ENCODE peak calls at places on chromosomes 12 and 14, in eight cellular contexts. N, S, G, Y, K, O, W and A are unnamed samples. For H3K4me1, the result is how much of the 10 kb centered on the place peaks cover.

GRCh38 chr12:124100572-124101178 is 127.7 kb downstream of the ZNF664 start:
- DNase-seq in N (no peak), S (no peak), G (no peak), Y (no peak), K (no peak), O (no peak), W (no peak), A (no peak)

GRCh38 chr12:49296836-49297694 is 2.1 kb downstream of the PRPH start:
- DNase-seq in N (no peak), S (no peak), G (peak), Y (no peak), K (peak), O (no peak), W (no peak), A (no peak)

GRCh38 chr14:20823859-20824258 is 21.2 kb upstream of the RNASE1 start:
- DNase-seq in N (no peak), S (no peak), G (no peak), Y (no peak), K (no peak), O (no peak), W (no peak), A (no peak)

GRCh38 chr14:92686411-92686762 is 62.0 kb downstream of the LGMN start:
- DNase-seq in N (no peak), S (no peak), G (no peak), Y (no peak), K (no peak), O (no peak), W (no peak), A (no peak)

GRCh38 chr12:58419905-58420304 is 478.5 kb downstream of the ATP23 start:
- DNase-seq in N (no peak), S (peak), G (no peak), Y (no peak), K (no peak), O (no peak), W (no peak), A (no peak)

GRCh38 chr12:116964004-116964739 is 53.4 kb downstream of the FBXW8 start:
- DNase-seq in N (no peak), S (peak), G (no peak), Y (no peak), K (no peak), O (no peak), W (no peak), A (no peak)

GRCh38 chr14:56325251-56325839 is 207.1 kb downstream of the PELI2 start:
- DNase-seq in N (no peak), S (peak), G (no peak), Y (no peak), K (no peak), O (no peak), W (no peak), A (no peak)

GRCh38 chr14:35201066-35201465 is 78.7 kb downstream of the PRORP start:
- DNase-seq in N (no peak), S (no peak), G (no peak), Y (no peak), K (no peak), O (no peak), W (no peak), A (no peak)

GRCh38 chr14:54278665-54279295 is 118.0 kb upstream of the CDKN3 start:
- DNase-seq in N (no peak), S (no peak), G (no peak), Y (no peak), K (no peak), O (no peak), W (no peak), A (no peak)

GRCh38 chr12:67710582-67710981 is 62.0 kb downstream of the DYRK2 start:
- DNase-seq in N (no peak), S (peak), G (peak), Y (no peak), K (no peak), O (no peak), W (no peak), A (no peak)

GRCh38 chr12:18849080-18849479 is 111.2 kb downstream of the CAPZA3 start:
- DNase-seq in N (no peak), S (peak), G (peak), Y (no peak), K (peak), O (no peak), W (no peak), A (no peak)

GRCh38 chr12:11836282-11836963 is 186.9 kb downstream of the ETV6 start:
- DNase-seq in N (no peak), S (no peak), G (no peak), Y (no peak), K (no peak), O (peak), W (no peak), A (no peak)

GRCh38 chr12:53225635-53226424 is 6.2 kb downstream of the RARG start:
- DNase-seq in N (no peak), S (no peak), G (no peak), Y (no peak), K (no peak), O (no peak), W (no peak), A (no peak)

GRCh38 chr12:113533842-113534375 is 62.2 kb upstream of the LHX5 start:
- DNase-seq in N (no peak), S (no peak), G (no peak), Y (no peak), K (no peak), O (no peak), W (no peak), A (no peak)

GRCh38 chr14:60805881-60806569 is 71.5 kb downstream of the MNAT1 start:
- DNase-seq in N (no peak), S (peak), G (no peak), Y (no peak), K (no peak), O (no peak), W (no peak), A (no peak)

GRCh38 chr12:30813741-30814687 is 59.3 kb upstream of the CAPRIN2 start:
- DNase-seq in N (no peak), S (peak), G (no peak), Y (no peak), K (no peak), O (no peak), W (no peak), A (no peak)

GRCh38 chr12:28108599-28108998 is 81.7 kb upstream of the CCDC91 start:
- DNase-seq in N (no peak), S (no peak), G (no peak), Y (no peak), K (no peak), O (no peak), W (no peak), A (no peak)

GRCh38 chr12:56518570-56518969 is 3.0 kb upstream of the RBMS2 start:
- DNase-seq in N (no peak), S (peak), G (peak), Y (no peak), K (no peak), O (no peak), W (no peak), A (no peak)

GRCh38 chr12:25151476-25151875 is 43.5 kb downstream of the DNAI7 start:
- DNase-seq in N (no peak), S (peak), G (peak), Y (peak), K (no peak), O (no peak), W (peak), A (no peak)

GRCh38 chr12:12804011-12804410 is 9.1 kb upstream of the DDX47 start:
- DNase-seq in N (no peak), S (peak), G (peak), Y (no peak), K (no peak), O (no peak), W (no peak), A (no peak)

GRCh38 chr14:97025722-97026121 is 228.5 kb downstream of the VRK1 start:
- DNase-seq in N (no peak), S (no peak), G (no peak), Y (no peak), K (no peak), O (no peak), W (no peak), A (no peak)

GRCh38 chr12:3896851-3897351 is 23.7 kb upstream of the PARP11 start:
- DNase-seq in N (no peak), S (no peak), G (no peak), Y (no peak), K (no peak), O (no peak), W (no peak), A (no peak)

GRCh38 chr12:4432878-4433820 is 12.5 kb downstream of the FGF6 start:
- DNase-seq in N (no peak), S (no peak), G (no peak), Y (no peak), K (no peak), O (no peak), W (no peak), A (no peak)

GRCh38 chr12:58443273-58443980 is 476.9 kb downstream of the LRIG3 start:
- DNase-seq in N (no peak), S (peak), G (peak), Y (no peak), K (peak), O (no peak), W (no peak), A (no peak)

GRCh38 chr14:75877884-75878283 is 103.9 kb downstream of the TGFB3 start:
- DNase-seq in N (no peak), S (no peak), G (no peak), Y (no peak), K (no peak), O (no peak), W (no peak), A (no peak)

GRCh38 chr12:1488908-1489381 is 105.4 kb downstream of the FBXL14 start:
- DNase-seq in N (no peak), S (peak), G (no peak), Y (no peak), K (no peak), O (no peak), W (no peak), A (no peak)

GRCh38 chr14:99672506-99673327 is 11.4 kb upstream of the CYP46A1 start:
- DNase-seq in N (no peak), S (no peak), G (no peak), Y (no peak), K (no peak), O (no peak), W (no peak), A (no peak)

GRCh38 chr12:44677724-44678123 is 198.4 kb downstream of the NELL2 start:
- DNase-seq in N (no peak), S (no peak), G (no peak), Y (no peak), K (no peak), O (no peak), W (no peak), A (no peak)

GRCh38 chr12:56630180-56630632 is at the start of gene BAZ2A:
- DNase-seq in N (peak), S (peak), G (peak), Y (peak), K (peak), O (peak), W (peak), A (peak)

GRCh38 chr12:57459750-57460400 is at the start of gene GLI1:
- DNase-seq in N (no peak), S (peak), G (peak), Y (no peak), K (no peak), O (peak), W (no peak), A (no peak)

GRCh38 chr12:124646385-124647230 is 79.2 kb upstream of the NCOR2 start:
- DNase-seq in N (no peak), S (no peak), G (no peak), Y (no peak), K (no peak), O (no peak), W (no peak), A (no peak)

GRCh38 chr12:66600805-66601392 is 78.0 kb downstream of the GRIP1 start:
- DNase-seq in N (no peak), S (no peak), G (no peak), Y (no peak), K (no peak), O (no peak), W (no peak), A (no peak)

GRCh38 chr12:121805171-121805687 is 1.4 kb downstream of the SETD1B start:
- DNase-seq in N (no peak), S (no peak), G (peak), Y (no peak), K (no peak), O (no peak), W (no peak), A (peak)

GRCh38 chr12:43742106-43742505 is 16.5 kb downstream of the PUS7L start:
- DNase-seq in N (no peak), S (peak), G (no peak), Y (no peak), K (no peak), O (no peak), W (no peak), A (no peak)

GRCh38 chr12:106065506-106065905 is 73.2 kb downstream of the NUAK1 start:
- DNase-seq in N (no peak), S (no peak), G (no peak), Y (no peak), K (no peak), O (no peak), W (no peak), A (no peak)

GRCh38 chr14:87944987-87945604 is 47.9 kb downstream of the GALC start:
- DNase-seq in N (no peak), S (peak), G (peak), Y (no peak), K (peak), O (no peak), W (no peak), A (no peak)

GRCh38 chr14:100309028-100309718 is 2.9 kb upstream of the SLC25A29 start:
- DNase-seq in N (no peak), S (no peak), G (no peak), Y (no peak), K (no peak), O (no peak), W (no peak), A (no peak)

GRCh38 chr12:25839470-25839869 is 119.0 kb upstream of the RASSF8 start:
- DNase-seq in N (no peak), S (peak), G (peak), Y (no peak), K (no peak), O (no peak), W (no peak), A (no peak)

GRCh38 chr12:32264995-32265394 is 134.4 kb upstream of the FGD4 start:
- DNase-seq in N (no peak), S (peak), G (no peak), Y (no peak), K (no peak), O (peak), W (peak), A (no peak)

GRCh38 chr12:92506891-92507290 is 195.9 kb upstream of the PLEKHG7 start:
- DNase-seq in N (no peak), S (no peak), G (no peak), Y (no peak), K (no peak), O (no peak), W (no peak), A (no peak)

GRCh38 chr12:92506460-92506859 is 196.3 kb upstream of the PLEKHG7 start:
- DNase-seq in N (no peak), S (no peak), G (no peak), Y (no peak), K (no peak), O (no peak), W (no peak), A (no peak)

GRCh38 chr12:92503977-92504966 is 198.5 kb upstream of the PLEKHG7 start:
- DNase-seq in N (no peak), S (no peak), G (no peak), Y (peak), K (no peak), O (no peak), W (peak), A (peak)

GRCh38 chr12:92503029-92503931 is 199.5 kb upstream of the PLEKHG7 start:
- DNase-seq in N (no peak), S (no peak), G (no peak), Y (peak), K (no peak), O (no peak), W (peak), A (no peak)

GRCh38 chr12:92505373-92506340 is 197.1 kb upstream of the PLEKHG7 start:
- DNase-seq in N (no peak), S (peak), G (no peak), Y (peak), K (no peak), O (peak), W (peak), A (peak)
- TF ChIP-seq POLR2A in N (no peak), S (no peak), G (no peak), Y (no peak), K (no peak), O (no peak), W (no peak), A (no peak)

DNA sequence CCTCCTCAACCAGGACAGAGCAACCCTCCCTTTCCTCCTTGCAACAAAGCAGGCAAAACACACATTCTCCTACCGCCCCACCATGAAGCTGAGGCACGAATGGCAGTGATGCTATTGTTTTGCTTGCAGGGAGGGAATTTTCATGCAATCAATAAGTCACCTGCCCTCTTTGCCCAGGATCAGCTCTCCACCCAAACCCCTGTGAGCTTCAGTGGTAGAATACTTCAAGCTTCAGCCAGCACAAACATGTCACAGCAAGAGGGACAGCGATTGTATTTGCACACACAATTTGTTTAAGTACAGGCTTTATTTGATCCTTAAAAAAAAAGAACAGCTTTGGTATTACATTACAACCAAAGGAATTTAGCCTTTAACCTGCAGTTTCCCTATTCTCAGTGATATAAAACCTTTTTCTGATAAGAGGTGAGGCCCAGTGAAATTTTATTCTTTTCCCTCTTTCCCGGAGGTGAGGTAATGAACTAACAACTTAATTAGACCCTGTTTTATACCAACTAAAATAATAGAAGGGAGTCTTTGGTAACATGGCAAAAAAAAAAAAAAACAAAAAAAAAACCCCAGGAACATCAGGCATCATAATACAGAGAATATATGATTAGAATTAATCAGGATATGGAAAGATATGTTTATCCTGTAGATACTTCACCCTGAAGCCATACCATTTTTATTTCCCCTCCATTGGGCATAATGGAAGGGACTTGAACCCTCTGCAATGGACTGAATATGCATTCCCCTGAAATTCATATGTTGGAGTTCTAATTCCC is 87.1 kb upstream of the EEA1 start:
- DNase-seq in N (no peak), S (peak), G (no peak), Y (no peak), K (no peak), O (no peak), W (no peak), A (no peak)
- H3K4me3 ChIP-seq in N (no peak), S (no peak), G (no peak), Y (no peak), K (no peak), O (no peak), W (no peak), A (no peak)

DNA sequence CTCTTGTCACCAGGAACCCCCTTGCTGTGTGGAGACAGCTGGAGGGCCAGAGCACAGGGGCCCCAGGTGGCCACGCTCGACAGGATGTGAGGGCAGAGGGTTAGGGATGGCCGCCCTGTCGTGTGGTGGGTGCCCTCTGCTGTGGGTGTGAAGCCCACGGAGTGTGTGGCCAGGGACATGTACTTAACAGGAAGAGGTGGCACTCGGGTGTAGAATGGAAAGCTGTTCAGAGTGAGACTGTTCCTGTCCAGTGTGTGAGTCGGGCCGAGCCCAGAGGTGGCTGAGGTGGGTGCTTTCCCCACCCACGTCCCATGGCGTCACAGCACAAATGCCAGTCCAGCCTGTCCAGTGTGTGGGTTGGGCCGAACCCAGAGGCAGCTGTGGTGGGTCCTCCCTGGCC is 47.1 kb downstream of the FBRSL1 start:
- DNase-seq in N (no peak), S (no peak), G (no peak), Y (no peak), K (no peak), O (no peak), W (no peak), A (no peak)
- H3K4me1 ChIP-seq in N (under half), S (under half), G (under half), Y (under half), K (under half), O (under half), W (under half), A (under half)

GRCh38 chr14:23174266-23174665 is 9.2 kb downstream of the SLC7A8 start:
- DNase-seq in N (no peak), S (peak), G (no peak), Y (no peak), K (no peak), O (no peak), W (peak), A (no peak)
- TF ChIP-seq POLR2A in N (no peak), S (no peak), G (no peak), Y (no peak), K (no peak), O (no peak), W (no peak), A (no peak)

GRCh38 chr14:89621009-89621421 is 204.0 kb upstream of the FOXN3 start:
- DNase-seq in N (no peak), S (no peak), G (no peak), Y (no peak), K (no peak), O (peak), W (no peak), A (no peak)
- H3K4me3 ChIP-seq in N (no peak), S (no peak), G (no peak), Y (no peak), K (no peak), O (no peak), W (no peak), A (no peak)

GRCh38 chr14:104734601-104734990 is 10.6 kb downstream of the ADSS1 start:
- DNase-seq in N (no peak), S (no peak), G (no peak), Y (no peak), K (no peak), O (no peak), W (no peak), A (no peak)
- H3K4me1 ChIP-seq in N (under half), S (under half), G (under half), Y (under half), K (under half), O (under half), W (under half), A (half or more)

DNA sequence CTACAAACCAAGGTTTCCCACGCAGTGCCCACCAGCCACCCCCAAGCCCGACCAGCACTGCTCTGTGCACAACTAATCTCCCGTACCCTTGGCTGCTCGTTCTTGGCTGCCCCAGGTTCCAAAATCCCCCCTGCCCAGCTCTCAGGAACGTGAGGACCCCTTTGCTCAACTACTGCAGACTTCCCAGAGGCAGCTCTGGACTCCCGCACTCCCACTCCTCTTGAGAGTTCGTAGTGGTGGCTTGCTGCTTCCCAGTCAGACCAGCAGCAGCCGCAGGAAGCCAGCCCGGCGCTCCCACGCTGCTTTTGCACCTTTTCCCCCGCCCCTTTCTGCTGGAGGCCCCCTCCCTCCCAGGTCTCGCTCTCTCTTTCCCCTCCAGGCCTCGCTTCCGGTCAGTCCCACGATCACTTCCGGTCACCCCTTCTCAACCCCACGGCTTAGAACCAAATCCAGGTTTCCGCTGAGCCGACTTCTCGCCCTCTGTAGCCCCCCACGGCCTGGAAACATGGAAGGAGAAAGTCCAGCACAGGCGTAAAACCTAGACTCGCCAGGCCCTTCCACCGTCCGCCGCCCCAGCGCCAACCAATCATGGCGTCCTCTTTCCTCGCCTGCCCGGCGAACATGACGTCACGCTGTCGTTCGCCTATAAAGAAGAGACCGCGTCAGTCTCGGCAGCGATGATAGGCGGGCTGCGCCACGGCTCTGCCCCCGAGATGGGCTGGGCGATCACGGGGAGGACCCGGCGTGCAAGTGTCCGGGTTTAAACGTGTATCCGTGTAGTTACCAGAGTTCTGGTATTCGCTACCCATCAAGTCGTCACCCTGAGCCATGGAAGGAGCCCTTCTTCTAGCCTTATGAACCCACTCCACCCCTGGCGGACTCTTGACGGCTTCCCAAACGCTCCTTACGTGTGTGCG is at the start of gene TFCP2:
- DNase-seq in N (peak), S (peak), G (peak), Y (peak), K (peak), O (peak), W (peak), A (peak)
- TF ChIP-seq POLR2A in N (peak), S (peak), G (peak), Y (peak), K (peak), O (peak), W (peak), A (peak)